ENCODE peak calls at places on chromosome 13, in five cellular contexts. A is IMR-90, B is fibroblast of lung, V is mesendoderm, S is neural progenitor cell. F is an unnamed sample.
A peak's percentile ranks its signal among the peaks of the same experiment; 100 is the strongest.

GRCh38 chr13:38969187-38969586 is 21.4 kb downstream of the STOML3 start:
- DNase-seq in S (no peak), B (no peak), A (no peak), V (no peak), F (no peak)

GRCh38 chr13:34155931-34156607 is 338.1 kb downstream of the RFC3 start:
- DNase-seq in V (peak; percentile 34), A (peak; percentile 39), B (peak; percentile 83), S (no peak), F (peak; percentile 80)

GRCh38 chr13:107365466-107366215 is 797.7 kb upstream of the ARGLU1 start:
- DNase-seq in A (peak; percentile 83), B (peak; percentile 74), S (no peak), V (no peak), F (peak; percentile 61)

GRCh38 chr13:76993021-76993420 is 1.1 kb downstream of the CLN5 start:
- DNase-seq in B (peak; percentile 28), V (no peak), S (no peak), A (peak; percentile 28), F (peak; percentile 13)

GRCh38 chr13:74132152-74132767 is 1.9 kb downstream of the KLF12 start:
- DNase-seq in S (peak; percentile 3), V (no peak), A (peak; percentile 39), B (peak; percentile 52), F (peak; percentile 24)

GRCh38 chr13:51590231-51590630 is 6.0 kb downstream of the WDFY2 start:
- DNase-seq in V (no peak), S (no peak), A (no peak), B (no peak), F (no peak)

GRCh38 chr13:49386664-49387063 is 57.2 kb downstream of the CAB39L start:
- DNase-seq in B (no peak), S (no peak), V (no peak), A (no peak), F (no peak)

GRCh38 chr13:84951128-84951527 is 848.1 kb downstream of the SLITRK6 start:
- DNase-seq in S (no peak), B (no peak), A (no peak), V (no peak), F (no peak)

GRCh38 chr13:97257800-97258799 is 36.0 kb downstream of the MBNL2 start:
- DNase-seq in B (peak; percentile 96), V (peak; percentile 97), A (peak; percentile 90), S (peak; percentile 50), F (peak; percentile 96)

GRCh38 chr13:95624020-95624419 is 20.5 kb downstream of the DZIP1 start:
- DNase-seq in B (peak; percentile 52), S (peak; percentile 70), V (peak; percentile 82), A (peak; percentile 64), F (peak; percentile 31)

GRCh38 chr13:36599641-36600040 is 74.2 kb upstream of the SERTM1 start:
- DNase-seq in A (no peak), V (no peak), B (no peak), S (no peak), F (no peak)

GRCh38 chr13:50916701-50917184 is 7.2 kb downstream of the RNASEH2B start:
- DNase-seq in V (peak; percentile 35), S (no peak), A (no peak), B (no peak), F (no peak)

GRCh38 chr13:41411536-41411935 is 45.8 kb upstream of the RGCC start:
- DNase-seq in S (peak; percentile 57), B (peak; percentile 54), V (peak; percentile 65), A (peak; percentile 71), F (peak; percentile 48)

GRCh38 chr13:31485651-31486051 is 253.7 kb upstream of the RXFP2 start:
- DNase-seq in B (peak; percentile 13), V (peak; percentile 25), S (no peak), A (no peak), F (peak; percentile 15)

GRCh38 chr13:110965755-110966134 is 50.9 kb upstream of the ANKRD10 start:
- DNase-seq in S (no peak), A (no peak), B (no peak), V (no peak), F (no peak)

GRCh38 chr13:24916464-24916863 is 152.5 kb downstream of the RNF17 start:
- DNase-seq in B (no peak), A (no peak), V (no peak), S (no peak), F (no peak)

GRCh38 chr13:20405691-20406090 is 120.0 kb downstream of the CRYL1 start:
- DNase-seq in S (peak; percentile 72), B (no peak), V (peak; percentile 70), A (no peak), F (no peak)

GRCh38 chr13:80904386-80904785 is 563.5 kb upstream of the SPRY2 start:
- DNase-seq in S (no peak), V (no peak), A (no peak), B (no peak), F (no peak)

GRCh38 chr13:32309812-32310706 is 5.1 kb downstream of the ZAR1L start:
- DNase-seq in B (peak; percentile 47), S (peak; percentile 63), A (peak; percentile 72), V (peak; percentile 51), F (peak; percentile 40)

GRCh38 chr13:79406597-79406908 is 498 bp upstream of the RBM26 start:
- DNase-seq in A (no peak), S (no peak), B (no peak), V (no peak), F (no peak)

GRCh38 chr13:69324109-69324886 is 783.3 kb upstream of the ATXN8OS start:
- DNase-seq in V (no peak), B (peak; percentile 28), S (peak; percentile 29), A (no peak), F (peak; percentile 25)

GRCh38 chr13:91601273-91601672 is 202.9 kb downstream of the GPC5 start:
- DNase-seq in B (no peak), S (no peak), V (no peak), A (no peak), F (no peak)

DNA sequence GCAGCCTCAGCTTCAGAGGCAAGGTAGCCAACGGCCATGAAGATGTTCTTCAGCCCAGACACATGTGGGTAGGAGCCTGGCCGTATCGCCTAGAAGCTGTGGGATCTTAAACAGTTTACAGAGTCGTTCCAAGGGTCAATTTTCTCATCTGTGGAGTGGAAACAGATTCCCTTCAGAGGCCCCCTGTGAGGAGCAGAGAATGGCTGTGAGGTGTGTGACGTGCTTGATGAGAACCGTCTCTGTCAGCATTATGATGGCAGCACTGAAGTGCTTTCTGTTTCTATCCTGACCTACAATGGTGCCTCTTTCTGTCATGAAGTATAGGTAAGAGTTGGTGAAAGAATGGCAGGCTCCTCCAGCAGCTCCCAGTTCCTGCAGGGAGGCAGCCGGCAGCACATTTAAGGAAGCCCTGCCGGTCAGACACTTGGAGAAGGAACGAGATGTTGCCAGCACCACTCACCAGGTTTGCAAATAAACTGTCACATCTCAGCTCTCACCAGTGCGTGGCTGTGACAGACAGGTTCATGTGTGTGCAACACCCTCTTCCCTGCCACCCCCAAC is 277.3 kb downstream of the FOXO1 start:
- DNase-seq in B (no peak), A (no peak), S (no peak), V (no peak), F (no peak)
- H3K4me2 ChIP-seq in B (peak overlapping the region; percentile 40), A (no peak overlapping the region), S (no peak overlapping the region), V (no peak overlapping the region), F (peak overlapping the region; percentile 59)

DNA sequence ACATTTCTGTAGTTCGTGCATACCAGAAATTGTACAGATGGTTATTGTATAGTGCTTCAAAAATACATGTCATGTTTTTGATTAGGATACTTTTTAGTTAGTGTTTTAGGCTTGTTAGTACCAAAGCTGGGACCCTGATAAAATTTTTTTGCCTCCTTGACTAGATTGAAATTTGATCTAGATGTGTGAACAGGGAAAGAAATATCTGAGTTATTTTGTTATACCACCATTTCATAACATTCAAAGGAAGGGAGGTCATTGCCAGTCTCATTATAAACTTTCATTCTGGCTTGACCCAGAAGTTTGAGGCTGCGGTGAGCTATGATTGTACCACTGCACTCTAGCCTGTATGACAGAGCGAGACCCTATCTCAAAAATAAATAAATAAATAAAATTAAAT is 9.0 kb downstream of the LMO7 start:
- DNase-seq in V (no peak), A (peak; percentile 42), S (no peak), B (no peak), F (no peak)
- H3K4me3 ChIP-seq in V (no peak overlapping the region), A (no peak overlapping the region), S (no peak overlapping the region), B (no peak overlapping the region), F (no peak overlapping the region)

GRCh38 chr13:112929778-112930055 is 39.3 kb upstream of the MCF2L start:
- DNase-seq in V (no peak), B (no peak), S (no peak), A (no peak), F (no peak)

GRCh38 chr13:112930192-112930591 is 38.8 kb upstream of the MCF2L start:
- DNase-seq in B (no peak), S (no peak), V (no peak), A (no peak), F (no peak)

GRCh38 chr13:112928958-112929777 is 39.8 kb upstream of the MCF2L start:
- DNase-seq in A (peak; percentile 28), S (no peak), B (peak; percentile 27), V (peak; percentile 29), F (peak; percentile 15)

GRCh38 chr13:112932971-112933370 is 36.0 kb upstream of the MCF2L start:
- DNase-seq in B (no peak), A (no peak), S (no peak), V (no peak), F (no peak)

DNA sequence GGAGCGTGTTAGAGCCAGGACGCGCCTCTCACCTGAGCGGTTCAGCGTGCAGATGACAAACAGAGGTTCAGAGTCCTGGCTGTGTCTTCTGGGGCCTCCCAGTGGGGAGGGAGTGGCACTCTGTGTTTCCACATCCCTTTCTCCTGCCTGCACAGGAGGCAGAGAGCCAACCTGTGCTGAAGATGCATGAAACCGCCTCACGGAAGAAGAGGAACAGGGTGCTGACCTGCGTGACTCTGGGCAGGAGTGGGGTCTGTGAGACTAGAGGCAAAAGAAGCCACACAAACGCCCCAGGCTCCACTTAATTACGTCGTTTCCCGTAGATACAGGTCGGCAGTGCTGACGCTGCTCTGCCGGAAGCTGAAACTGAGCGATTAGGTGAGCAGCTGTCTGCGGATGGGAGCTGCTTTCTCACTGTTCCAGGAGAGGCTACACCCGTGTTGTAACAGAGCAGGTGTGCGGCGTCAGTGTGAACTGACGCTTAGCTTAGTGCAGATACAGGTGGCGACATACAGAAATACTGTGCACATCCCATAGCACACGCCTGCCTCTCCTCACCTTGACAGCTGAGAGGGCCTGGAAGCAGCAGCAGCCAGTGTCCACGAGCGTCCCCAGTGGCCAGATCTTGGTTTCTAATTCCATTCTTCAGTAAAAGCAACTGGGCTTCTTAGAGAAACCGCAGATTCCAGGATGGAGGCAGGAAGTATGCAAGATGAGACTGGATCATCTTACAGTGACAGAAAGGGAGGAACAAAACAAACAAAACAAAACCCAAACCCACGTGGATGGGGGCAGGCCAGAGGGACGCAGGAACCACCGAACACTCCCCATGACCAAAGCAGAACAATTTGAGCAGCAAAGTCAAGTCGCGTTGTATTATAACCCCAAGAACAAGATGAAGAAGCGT is 37.7 kb upstream of the MCF2L start:
- DNase-seq in S (peak; percentile 73), B (peak; percentile 45), V (peak; percentile 83), A (peak; percentile 76), F (peak; percentile 34)
- H3K4me2 ChIP-seq in S (peak overlapping the region; percentile 38), B (no peak overlapping the region), V (no peak overlapping the region), A (peak overlapping the region; percentile 33), F (no peak overlapping the region)

DNA sequence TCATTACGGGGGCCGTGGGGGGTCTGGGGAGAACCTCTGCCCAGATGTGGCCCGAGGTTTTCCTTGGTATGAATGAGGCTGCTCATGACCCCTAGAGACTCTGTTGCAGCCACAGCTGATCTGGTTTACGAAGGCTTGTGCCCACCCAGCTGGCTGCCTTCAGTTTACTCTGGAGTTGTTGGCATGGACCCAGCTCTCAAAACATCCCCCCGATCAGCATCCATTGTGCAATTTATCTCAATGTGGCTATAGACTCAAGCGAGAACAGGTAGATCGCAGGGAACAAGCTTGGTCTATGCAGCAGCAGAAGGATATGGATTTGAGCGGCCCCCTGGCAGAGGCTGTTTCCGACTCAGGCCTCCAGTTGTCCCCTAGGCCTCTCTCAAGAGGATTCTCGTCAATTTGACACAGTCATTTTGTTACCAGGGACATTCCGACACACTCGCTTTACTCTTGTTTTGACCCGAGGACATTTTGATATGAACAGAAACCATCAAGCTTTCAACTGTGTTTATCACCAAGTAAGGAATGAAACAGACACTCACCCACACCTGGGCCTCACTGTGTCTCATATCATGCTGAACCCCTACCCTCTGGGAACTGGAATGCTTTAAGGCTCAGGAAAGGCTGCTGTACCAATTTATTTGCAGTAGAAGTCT is 161.5 kb downstream of the KATNAL1 start:
- DNase-seq in A (no peak), S (no peak), V (no peak), B (no peak), F (no peak)
- H3K4me3 ChIP-seq in A (no peak overlapping the region), S (no peak overlapping the region), V (no peak overlapping the region), B (no peak overlapping the region), F (no peak overlapping the region)